ENCODE peak calls at places on chromosome 20, in seven cellular contexts. One of them, this sample, is unnamed.

GRCh38 chr20:7672551-7672950 is 267.7 kb downstream of the HAO1 start:
- DNase-seq in HepG2: no peak
- DNase-seq in GM12878: no peak
- DNase-seq in HCT116: no peak
- DNase-seq in K562: no peak
- DNase-seq in endothelial cell of umbilical vein: no peak
- DNase-seq in H1: no peak
- DNase-seq in this sample: no peak

GRCh38 chr20:40657526-40657925 is 31.5 kb downstream of the MAFB start:
- DNase-seq in HepG2: no peak
- DNase-seq in GM12878: no peak
- DNase-seq in HCT116: no peak
- DNase-seq in K562: no peak
- DNase-seq in endothelial cell of umbilical vein: no peak
- DNase-seq in H1: no peak
- DNase-seq in this sample: no peak

GRCh38 chr20:44624152-44624551 is 27.3 kb downstream of the ADA start:
- DNase-seq in HepG2: no peak
- DNase-seq in GM12878: no peak
- DNase-seq in HCT116: no peak
- DNase-seq in K562: no peak
- DNase-seq in endothelial cell of umbilical vein: no peak
- DNase-seq in H1: no peak
- DNase-seq in this sample: no peak

GRCh38 chr20:5657190-5657872 is 92.9 kb upstream of the SHLD1 start:
- DNase-seq in HepG2: peak
- DNase-seq in GM12878: no peak
- DNase-seq in HCT116: no peak
- DNase-seq in K562: no peak
- DNase-seq in endothelial cell of umbilical vein: peak
- DNase-seq in H1: no peak
- DNase-seq in this sample: no peak

GRCh38 chr20:59988141-59988540 is 29.9 kb downstream of the CDH26 start:
- DNase-seq in HepG2: no peak
- DNase-seq in GM12878: no peak
- DNase-seq in HCT116: peak
- DNase-seq in K562: no peak
- DNase-seq in endothelial cell of umbilical vein: no peak
- DNase-seq in H1: no peak
- DNase-seq in this sample: no peak

GRCh38 chr20:14518648-14519047 is 181.2 kb upstream of the FLRT3 start:
- DNase-seq in HepG2: no peak
- DNase-seq in GM12878: no peak
- DNase-seq in HCT116: no peak
- DNase-seq in K562: no peak
- DNase-seq in endothelial cell of umbilical vein: no peak
- DNase-seq in H1: no peak
- DNase-seq in this sample: no peak

GRCh38 chr20:19449051-19449450 is 236.6 kb downstream of the SLC24A3 start:
- DNase-seq in HepG2: no peak
- DNase-seq in GM12878: no peak
- DNase-seq in HCT116: no peak
- DNase-seq in K562: no peak
- DNase-seq in endothelial cell of umbilical vein: no peak
- DNase-seq in H1: no peak
- DNase-seq in this sample: no peak

GRCh38 chr20:50397058-50397457 is 113.1 kb upstream of the PTPN1 start:
- DNase-seq in HepG2: no peak
- DNase-seq in GM12878: no peak
- DNase-seq in HCT116: no peak
- DNase-seq in K562: no peak
- DNase-seq in endothelial cell of umbilical vein: no peak
- DNase-seq in H1: no peak
- DNase-seq in this sample: no peak

GRCh38 chr20:43843965-43844660 is 70.5 kb upstream of the TOX2 start:
- DNase-seq in HepG2: no peak
- DNase-seq in GM12878: no peak
- DNase-seq in HCT116: no peak
- DNase-seq in K562: no peak
- DNase-seq in endothelial cell of umbilical vein: no peak
- DNase-seq in H1: no peak
- DNase-seq in this sample: no peak

GRCh38 chr20:50304883-50305635 is 114.4 kb downstream of the CEBPB start:
- DNase-seq in HepG2: peak
- DNase-seq in GM12878: no peak
- DNase-seq in HCT116: no peak
- DNase-seq in K562: no peak
- DNase-seq in endothelial cell of umbilical vein: no peak
- DNase-seq in H1: no peak
- DNase-seq in this sample: no peak

GRCh38 chr20:17226410-17227198 is at the start of gene PCSK2:
- DNase-seq in HepG2: no peak
- DNase-seq in GM12878: no peak
- DNase-seq in HCT116: no peak
- DNase-seq in K562: peak
- DNase-seq in endothelial cell of umbilical vein: no peak
- DNase-seq in H1: peak
- DNase-seq in this sample: peak

GRCh38 chr20:36074983-36075382 is 79.6 kb upstream of the EPB41L1 start:
- DNase-seq in HepG2: no peak
- DNase-seq in GM12878: no peak
- DNase-seq in HCT116: no peak
- DNase-seq in K562: no peak
- DNase-seq in endothelial cell of umbilical vein: no peak
- DNase-seq in H1: no peak
- DNase-seq in this sample: no peak

DNA sequence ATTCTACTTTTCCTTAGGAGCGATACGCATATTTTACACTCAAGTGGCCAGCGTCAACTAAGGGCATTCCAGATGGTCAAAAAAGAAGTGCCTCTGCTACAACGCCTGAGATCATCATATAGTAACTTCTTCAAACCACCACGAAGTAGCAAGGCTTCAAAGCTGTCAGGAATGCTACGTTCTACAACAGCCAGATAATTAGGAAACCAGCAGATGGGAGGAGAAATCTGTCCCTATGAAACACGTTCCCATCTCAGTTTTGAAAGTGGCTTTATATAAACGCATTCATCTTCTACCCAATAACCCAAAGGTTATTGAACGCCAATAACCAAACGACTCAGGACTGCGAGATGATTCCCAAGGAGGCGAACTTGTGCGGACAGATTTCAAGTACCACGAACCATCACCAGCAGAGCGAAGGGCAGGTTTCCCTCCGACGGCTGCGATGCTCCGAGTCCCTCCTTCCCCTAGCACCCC is 1.2 kb downstream of the ABHD12 start:
- DNase-seq in HepG2: no peak
- DNase-seq in GM12878: no peak
- DNase-seq in HCT116: no peak
- DNase-seq in K562: no peak
- DNase-seq in endothelial cell of umbilical vein: peak
- DNase-seq in H1: no peak
- DNase-seq in this sample: no peak
- H3K9ac ChIP-seq in HepG2: peak
- H3K9ac ChIP-seq in GM12878: peak
- H3K9ac ChIP-seq in HCT116: peak
- H3K9ac ChIP-seq in K562: peak
- H3K9ac ChIP-seq in endothelial cell of umbilical vein: peak
- H3K9ac ChIP-seq in H1: no peak
- H3K9ac ChIP-seq in this sample: peak

DNA sequence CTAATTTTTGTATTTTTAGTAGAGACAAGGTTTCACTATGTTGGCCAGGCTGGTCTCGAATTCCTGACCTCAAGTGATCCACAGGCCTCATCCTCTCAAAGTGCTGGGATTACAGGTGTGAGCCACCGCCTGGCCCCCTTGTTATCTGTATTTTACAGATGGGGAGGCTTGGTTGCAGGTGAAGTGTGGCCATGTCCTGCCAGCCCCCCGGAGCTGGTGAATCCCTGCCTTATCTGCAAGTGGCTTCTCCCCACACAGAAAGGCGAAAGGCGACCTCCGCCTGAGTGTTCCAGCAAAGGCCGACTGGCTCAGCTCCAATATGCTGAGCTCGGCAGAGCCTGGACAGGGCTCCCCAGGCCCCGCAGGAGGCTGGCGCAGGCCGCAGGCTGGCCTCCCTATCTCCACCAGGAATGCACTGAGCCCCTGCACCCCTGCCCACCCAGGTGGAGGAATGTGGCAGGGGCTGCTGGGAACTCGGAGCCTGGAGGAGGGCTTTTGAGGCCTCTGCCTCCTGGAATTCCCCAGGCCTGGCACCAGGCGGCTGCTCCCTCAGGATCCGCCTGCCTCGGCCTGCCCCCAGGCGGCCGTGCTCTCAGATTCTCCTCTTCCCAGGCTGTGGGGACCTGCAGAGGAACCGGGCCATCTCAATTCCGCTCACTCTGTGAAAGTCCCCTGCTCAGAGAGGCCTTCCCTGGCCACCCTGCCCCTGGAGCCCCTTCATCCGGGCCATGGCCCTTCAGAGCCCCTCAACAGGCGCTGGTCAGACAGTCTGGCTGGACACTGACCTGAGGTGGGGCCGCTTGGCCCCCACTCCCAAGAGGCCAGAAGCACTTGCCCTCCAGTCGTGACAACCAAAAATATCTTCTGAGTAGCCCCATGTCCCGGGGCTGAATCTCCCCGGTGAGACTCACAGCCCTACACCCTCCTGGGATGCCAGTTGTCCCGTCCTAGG is 9.3 kb upstream of the LAMA5 start:
- DNase-seq in HepG2: peak
- DNase-seq in GM12878: no peak
- DNase-seq in HCT116: no peak
- DNase-seq in K562: no peak
- DNase-seq in endothelial cell of umbilical vein: no peak
- DNase-seq in H1: peak
- DNase-seq in this sample: no peak
- TF ChIP-seq POLR2AphosphoS5 in HepG2: peak
- TF ChIP-seq POLR2AphosphoS5 in GM12878: no peak
- TF ChIP-seq POLR2AphosphoS5 in HCT116: no peak
- TF ChIP-seq POLR2AphosphoS5 in K562: no peak
- TF ChIP-seq POLR2AphosphoS5 in endothelial cell of umbilical vein: no peak
- TF ChIP-seq POLR2AphosphoS5 in H1: no peak
- TF ChIP-seq POLR2AphosphoS5 in this sample: no peak

GRCh38 chr20:64043768-64044167 is 5.7 kb downstream of the SOX18 start:
- DNase-seq in HepG2: no peak
- DNase-seq in GM12878: no peak
- DNase-seq in HCT116: no peak
- DNase-seq in K562: no peak
- DNase-seq in endothelial cell of umbilical vein: peak
- DNase-seq in H1: no peak
- DNase-seq in this sample: no peak

GRCh38 chr20:64039293-64040160 is 3.5 kb downstream of the C20orf204 start:
- DNase-seq in HepG2: no peak
- DNase-seq in GM12878: no peak
- DNase-seq in HCT116: no peak
- DNase-seq in K562: peak
- DNase-seq in endothelial cell of umbilical vein: peak
- DNase-seq in H1: no peak
- DNase-seq in this sample: no peak

GRCh38 chr20:64040231-64041039 is 4.5 kb downstream of the C20orf204 start:
- DNase-seq in HepG2: no peak
- DNase-seq in GM12878: no peak
- DNase-seq in HCT116: no peak
- DNase-seq in K562: no peak
- DNase-seq in endothelial cell of umbilical vein: no peak
- DNase-seq in H1: no peak
- DNase-seq in this sample: no peak

GRCh38 chr20:64041040-64041780 is 5.2 kb downstream of the C20orf204 start:
- DNase-seq in HepG2: peak
- DNase-seq in GM12878: no peak
- DNase-seq in HCT116: no peak
- DNase-seq in K562: no peak
- DNase-seq in endothelial cell of umbilical vein: peak
- DNase-seq in H1: no peak
- DNase-seq in this sample: no peak

GRCh38 chr20:64041781-64042771 is 6.1 kb downstream of the C20orf204 start:
- DNase-seq in HepG2: no peak
- DNase-seq in GM12878: no peak
- DNase-seq in HCT116: no peak
- DNase-seq in K562: peak
- DNase-seq in endothelial cell of umbilical vein: peak
- DNase-seq in H1: no peak
- DNase-seq in this sample: no peak
- TF ChIP-seq EZH2 in HepG2: no peak
- TF ChIP-seq EZH2 in GM12878: no peak
- TF ChIP-seq EZH2 in HCT116: no peak
- TF ChIP-seq EZH2 in K562: no peak
- TF ChIP-seq EZH2 in endothelial cell of umbilical vein: no peak
- TF ChIP-seq EZH2 in H1: peak
- TF ChIP-seq EZH2 in this sample: no peak

GRCh38 chr20:33828912-33829560 is 17.9 kb downstream of the CHMP4B start:
- DNase-seq in HepG2: no peak
- DNase-seq in GM12878: no peak
- DNase-seq in HCT116: no peak
- DNase-seq in K562: no peak
- DNase-seq in endothelial cell of umbilical vein: no peak
- DNase-seq in H1: no peak
- DNase-seq in this sample: no peak

GRCh38 chr20:33835773-33836172 is 24.6 kb downstream of the CHMP4B start:
- DNase-seq in HepG2: no peak
- DNase-seq in GM12878: no peak
- DNase-seq in HCT116: no peak
- DNase-seq in K562: no peak
- DNase-seq in endothelial cell of umbilical vein: no peak
- DNase-seq in H1: no peak
- DNase-seq in this sample: no peak

GRCh38 chr20:33830371-33830770 is 19.2 kb downstream of the CHMP4B start:
- DNase-seq in HepG2: no peak
- DNase-seq in GM12878: no peak
- DNase-seq in HCT116: no peak
- DNase-seq in K562: no peak
- DNase-seq in endothelial cell of umbilical vein: no peak
- DNase-seq in H1: no peak
- DNase-seq in this sample: no peak

GRCh38 chr20:33829636-33830035 is 18.5 kb downstream of the CHMP4B start:
- DNase-seq in HepG2: no peak
- DNase-seq in GM12878: no peak
- DNase-seq in HCT116: no peak
- DNase-seq in K562: no peak
- DNase-seq in endothelial cell of umbilical vein: no peak
- DNase-seq in H1: no peak
- DNase-seq in this sample: no peak

DNA sequence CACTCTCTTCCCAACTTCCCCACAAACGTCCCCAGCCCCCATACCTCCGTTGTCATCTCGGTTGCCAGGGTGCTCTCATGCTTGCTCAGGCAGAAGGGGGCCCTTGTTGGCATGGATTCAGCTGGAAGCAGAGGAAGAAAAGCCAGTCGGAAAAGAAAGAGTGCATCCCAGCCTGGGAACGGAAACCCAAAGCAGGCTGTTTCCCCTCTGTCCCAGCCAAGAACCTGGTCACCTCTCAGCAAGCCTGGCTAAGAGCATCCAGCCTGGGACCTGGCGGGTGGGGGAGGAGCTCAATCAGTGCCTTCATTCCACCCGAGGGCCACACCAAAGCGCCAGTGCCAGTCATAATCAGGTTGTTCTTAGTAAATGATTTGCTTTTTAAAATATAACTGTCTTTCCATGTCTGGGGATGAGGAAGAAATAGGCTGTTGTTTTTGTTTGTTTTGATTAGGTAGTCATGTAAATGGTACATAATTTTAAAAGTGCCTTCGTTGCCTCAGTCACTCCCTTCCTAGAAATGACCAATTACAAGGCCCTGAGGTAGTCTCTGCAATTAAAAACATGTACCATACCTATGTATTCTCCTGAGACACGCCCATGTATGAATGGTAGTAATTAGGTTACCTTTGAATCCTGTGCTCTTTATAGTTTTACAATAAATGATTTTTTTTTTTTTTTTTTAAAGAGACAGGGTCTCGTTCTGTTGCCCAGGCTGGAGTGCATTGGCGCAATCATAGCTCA is 21.1 kb downstream of the CHMP4B start:
- DNase-seq in HepG2: no peak
- DNase-seq in GM12878: no peak
- DNase-seq in HCT116: no peak
- DNase-seq in K562: no peak
- DNase-seq in endothelial cell of umbilical vein: peak
- DNase-seq in H1: no peak
- DNase-seq in this sample: peak
- H3K9ac ChIP-seq in HepG2: no peak
- H3K9ac ChIP-seq in GM12878: no peak
- H3K9ac ChIP-seq in HCT116: no peak
- H3K9ac ChIP-seq in K562: no peak
- H3K9ac ChIP-seq in endothelial cell of umbilical vein: peak
- H3K9ac ChIP-seq in H1: no peak
- H3K9ac ChIP-seq in this sample: no peak

This sample was measured in SK-N-MC.